ENCODE peak calls at places on chromosome 9, in four cellular contexts. S is H9, E is IMR-90, Z is H1. U is an unnamed sample.
A peak's percentile ranks its signal among the peaks of the same experiment; 100 is the strongest.

GRCh38 chr9:114880276-114880891 is 50.0 kb downstream of the TNFSF8 start:
- DNase-seq in S (no peak), E (peak; percentile 45), Z (no peak), U (no peak)

GRCh38 chr9:128818839-128819715 is 777 bp downstream of the ENDOG start:
- DNase-seq in S (peak; percentile 54), E (no peak), Z (no peak), U (peak; percentile 53)

GRCh38 chr9:135253305-135254004 is 166.0 kb downstream of the OLFM1 start:
- DNase-seq in S (peak; percentile 80), E (no peak), Z (no peak), U (peak; percentile 80)

GRCh38 chr9:3508531-3509374 is 17.0 kb downstream of the RFX3 start:
- DNase-seq in S (no peak), E (peak; percentile 37), Z (no peak), U (peak; percentile 37)

GRCh38 chr9:76433851-76434250 is 25.1 kb upstream of the GCNT1 start:
- DNase-seq in S (no peak), E (peak; percentile 83), Z (no peak), U (no peak)

GRCh38 chr9:121319394-121319780 is 50.7 kb downstream of the STOM start:
- DNase-seq in S (no peak), E (no peak), Z (no peak), U (no peak)

GRCh38 chr9:127850286-127850830 is 4.1 kb downstream of the ENG start:
- DNase-seq in S (no peak), E (no peak), Z (no peak), U (no peak)

GRCh38 chr9:130447193-130447816 is 2.5 kb downstream of the ASS1 start:
- DNase-seq in S (no peak), E (no peak), Z (no peak), U (no peak)

GRCh38 chr9:127451681-127452480 is 571 bp downstream of the LRSAM1 start:
- DNase-seq in S (peak; percentile 68), E (peak; percentile 57), Z (no peak), U (peak; percentile 59)

GRCh38 chr9:93812410-93812668 is 142.8 kb downstream of the BARX1 start:
- DNase-seq in S (no peak), E (no peak), Z (no peak), U (no peak)

GRCh38 chr9:121156263-121156731 is 45.4 kb downstream of the RAB14 start:
- DNase-seq in S (no peak), E (peak; percentile 90), Z (no peak), U (no peak)

GRCh38 chr9:124202447-124202971 is 55.2 kb upstream of the NEK6 start:
- DNase-seq in S (no peak), E (peak; percentile 16), Z (no peak), U (peak; percentile 42)

GRCh38 chr9:133787749-133788015 is 49.5 kb upstream of the SARDH start:
- DNase-seq in S (peak; percentile 83), E (no peak), Z (no peak), U (peak; percentile 57)

GRCh38 chr9:124784503-124784902 is 7.6 kb downstream of the OLFML2A start:
- DNase-seq in S (no peak), E (no peak), Z (no peak), U (no peak)

GRCh38 chr9:129230302-129230701 is 52.2 kb upstream of the IER5L start:
- DNase-seq in S (no peak), E (no peak), Z (no peak), U (no peak)

GRCh38 chr9:38118862-38119435 is 49.9 kb upstream of the SHB start:
- DNase-seq in S (no peak), E (no peak), Z (no peak), U (no peak)

GRCh38 chr9:131704195-131704983 is 35.5 kb downstream of the RAPGEF1 start:
- DNase-seq in S (no peak), E (no peak), Z (no peak), U (no peak)

GRCh38 chr9:2267171-2267740 is 252.1 kb downstream of the SMARCA2 start:
- DNase-seq in S (no peak), E (no peak), Z (no peak), U (no peak)

GRCh38 chr9:132144708-132145365 is 17.0 kb upstream of the NTNG2 start:
- DNase-seq in S (no peak), E (peak; percentile 66), Z (no peak), U (no peak)

GRCh38 chr9:35842020-35842745 is 13.2 kb downstream of the TMEM8B start:
- DNase-seq in S (no peak), E (no peak), Z (no peak), U (no peak)

GRCh38 chr9:21155501-21155900 is 11.0 kb downstream of the IFNA21 start:
- DNase-seq in S (no peak), E (no peak), Z (no peak), U (no peak)

GRCh38 chr9:122179690-122180074 is 20.0 kb downstream of the MORN5 start:
- DNase-seq in S (no peak), E (peak; percentile 29), Z (no peak), U (no peak)

GRCh38 chr9:130263601-130264413 is 1.8 kb upstream of the HMCN2 start:
- DNase-seq in S (no peak), E (no peak), Z (no peak), U (peak; percentile 82)

GRCh38 chr9:378263-378662 is 163.6 kb downstream of the DOCK8 start:
- DNase-seq in S (no peak), E (no peak), Z (no peak), U (no peak)

GRCh38 chr9:133087429-133088145 is 25.8 kb downstream of the CEL start:
- DNase-seq in S (peak; percentile 24), E (no peak), Z (no peak), U (no peak)

GRCh38 chr9:114735732-114736131 is 53.7 kb upstream of the TEX48 start:
- DNase-seq in S (no peak), E (no peak), Z (no peak), U (no peak)

GRCh38 chr9:82531795-82532194 is 531.1 kb downstream of the RASEF start:
- DNase-seq in S (no peak), E (no peak), Z (no peak), U (peak; percentile 35)

GRCh38 chr9:94923333-94924089 is 197.0 kb downstream of the AOPEP start:
- DNase-seq in S (no peak), E (no peak), Z (no peak), U (no peak)

GRCh38 chr9:109182940-109183798 is 16.1 kb upstream of the FRRS1L start:
- DNase-seq in S (peak; percentile 72), E (peak; percentile 15), Z (no peak), U (peak; percentile 68)

GRCh38 chr9:3074247-3074646 is 230.4 kb upstream of the PUM3 start:
- DNase-seq in S (no peak), E (no peak), Z (no peak), U (no peak)

GRCh38 chr9:79572032-79572890 is 496 bp downstream of the TLE4 start:
- DNase-seq in S (peak; percentile 42), E (peak; percentile 40), Z (no peak), U (peak; percentile 65)

GRCh38 chr9:88280816-88281382 is 107.3 kb upstream of the SPIN1 start:
- DNase-seq in S (peak; percentile 67), E (peak; percentile 76), Z (peak; percentile 19), U (peak; percentile 85)

GRCh38 chr9:73441890-73442818 is 290.5 kb downstream of the ANXA1 start:
- DNase-seq in S (peak; percentile 52), E (no peak), Z (peak; percentile 23), U (peak; percentile 89)

GRCh38 chr9:127057970-127058644 is 64.3 kb downstream of the ANGPTL2 start:
- DNase-seq in S (no peak), E (peak; percentile 31), Z (no peak), U (no peak)

GRCh38 chr9:35658894-35659220 is 765 bp downstream of the CCDC107 start:
- DNase-seq in S (no peak), E (peak; percentile 70), Z (no peak), U (peak; percentile 30)

GRCh38 chr9:68927165-68927564 is 86.7 kb downstream of the PRKACG start:
- DNase-seq in S (no peak), E (no peak), Z (no peak), U (no peak)

GRCh38 chr9:68934319-68934644 is 79.6 kb downstream of the PRKACG start:
- DNase-seq in S (no peak), E (no peak), Z (no peak), U (no peak)

GRCh38 chr9:68932458-68932857 is 81.5 kb downstream of the PRKACG start:
- DNase-seq in S (no peak), E (no peak), Z (no peak), U (no peak)

GRCh38 chr9:68933434-68934318 is 80.2 kb downstream of the PRKACG start:
- DNase-seq in S (no peak), E (no peak), Z (no peak), U (no peak)

DNA sequence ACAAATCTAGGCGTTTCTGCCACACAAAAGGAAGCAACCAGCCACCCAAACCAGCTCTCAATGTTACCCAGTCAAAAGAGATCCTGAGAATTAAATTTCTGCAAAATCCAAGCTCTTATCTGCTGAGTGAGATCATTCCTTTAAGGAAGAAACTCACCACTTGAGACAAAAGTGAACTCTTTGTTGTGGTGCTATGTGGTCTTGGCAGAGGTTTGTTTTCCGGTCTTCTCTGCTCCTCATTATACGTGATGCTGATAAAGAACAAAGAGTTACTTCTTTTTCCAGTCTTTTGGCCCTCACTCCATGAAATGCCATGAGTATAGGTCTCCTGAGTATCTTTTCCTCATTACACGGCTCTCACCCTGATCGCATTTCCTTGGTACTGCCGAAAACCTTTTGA is 82.1 kb downstream of the PRKACG start:
- DNase-seq in S (no peak), E (no peak), Z (no peak), U (peak; percentile 21)
- H3K56ac ChIP-seq in S (no peak overlapping the region), E (no peak overlapping the region), Z (no peak overlapping the region), U (no peak overlapping the region)

GRCh38 chr9:17140418-17140817 is 5.6 kb downstream of the CNTLN start:
- DNase-seq in S (no peak), E (no peak), Z (no peak), U (no peak)
- H3K56ac ChIP-seq in S (no peak overlapping the region), E (no peak overlapping the region), Z (no peak overlapping the region), U (no peak overlapping the region)

GRCh38 chr9:71627537-71627936 is 140.8 kb downstream of the CEMIP2 start:
- DNase-seq in S (no peak), E (no peak), Z (no peak), U (no peak)
- H3K56ac ChIP-seq in S (no peak overlapping the region), E (no peak overlapping the region), Z (no peak overlapping the region), U (no peak overlapping the region)

DNA sequence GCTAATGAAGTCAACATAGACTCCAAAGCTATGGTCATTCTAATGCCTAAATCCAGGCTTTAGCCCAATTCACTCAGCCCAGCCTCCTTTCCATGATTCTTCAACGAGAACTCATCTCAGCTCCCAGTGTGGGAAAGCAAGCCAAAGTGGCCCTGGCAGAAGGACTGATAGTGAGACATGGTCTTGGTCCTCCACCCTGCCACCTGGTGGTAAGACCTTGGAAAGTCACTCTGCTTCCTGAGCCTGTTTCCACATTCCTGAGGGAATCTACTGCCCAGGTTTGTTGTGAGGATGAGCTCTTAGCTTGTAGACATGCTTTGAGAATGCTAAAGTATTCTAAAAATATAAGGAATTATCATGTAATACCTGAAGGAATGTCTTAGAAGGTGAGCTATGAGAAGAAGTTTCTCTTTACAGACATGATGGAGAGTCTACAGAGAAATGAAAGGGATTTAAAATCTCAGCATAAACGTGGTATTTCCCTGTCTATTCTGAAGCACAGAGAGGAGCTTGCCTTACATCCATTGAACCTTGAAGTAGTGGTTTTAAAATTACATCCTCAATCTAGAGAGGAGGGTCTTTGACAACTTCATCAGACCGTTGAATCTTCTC is 173.5 kb downstream of the TRIM32 start:
- DNase-seq in S (peak; percentile 85), E (peak; percentile 63), Z (no peak), U (peak; percentile 86)
- H3K56ac ChIP-seq in S (no peak overlapping the region), E (no peak overlapping the region), Z (no peak overlapping the region), U (no peak overlapping the region)

GRCh38 chr9:18421391-18421790 is 52.6 kb upstream of the ADAMTSL1 start:
- DNase-seq in S (no peak), E (no peak), Z (no peak), U (peak; percentile 62)
- H3K56ac ChIP-seq in S (no peak overlapping the region), E (no peak overlapping the region), Z (no peak overlapping the region), U (no peak overlapping the region)